ENCODE peak calls at places on chromosomes 11 and 22, in seven cellular contexts. One of them, this sample, is unnamed.

GRCh38 chr22:37862570-37863325 is 13.5 kb downstream of the EIF3L start:
- DNase-seq in stimulated activated CD4-positive, alpha-beta T cell treated with anti-CD3 and anti-CD28 coated beads, Interleukin-2, amount 100 ng/mL, for 48 hours: no peak
- DNase-seq in left cardiac atrium: no peak
- DNase-seq in epithelial cell of esophagus: no peak
- DNase-seq in coronary artery: no peak
- DNase-seq in activated T-cell treated with anti-CD3 and anti-CD28 coated beads for 4 hours: no peak
- DNase-seq in cerebellar nuclear complex: no peak
- DNase-seq in this sample: no peak

GRCh38 chr11:10770626-10771254 is 19.7 kb downstream of the CTR9 start:
- DNase-seq in stimulated activated CD4-positive, alpha-beta T cell treated with anti-CD3 and anti-CD28 coated beads, Interleukin-2, amount 100 ng/mL, for 48 hours: no peak
- DNase-seq in left cardiac atrium: no peak
- DNase-seq in epithelial cell of esophagus: peak
- DNase-seq in coronary artery: no peak
- DNase-seq in activated T-cell treated with anti-CD3 and anti-CD28 coated beads for 4 hours: no peak
- DNase-seq in cerebellar nuclear complex: no peak
- DNase-seq in this sample: no peak

GRCh38 chr11:86891020-86891419 is 64.2 kb downstream of the FZD4 start:
- DNase-seq in stimulated activated CD4-positive, alpha-beta T cell treated with anti-CD3 and anti-CD28 coated beads, Interleukin-2, amount 100 ng/mL, for 48 hours: no peak
- DNase-seq in left cardiac atrium: no peak
- DNase-seq in epithelial cell of esophagus: no peak
- DNase-seq in coronary artery: no peak
- DNase-seq in activated T-cell treated with anti-CD3 and anti-CD28 coated beads for 4 hours: no peak
- DNase-seq in cerebellar nuclear complex: no peak
- DNase-seq in this sample: no peak

GRCh38 chr11:114051558-114051957 is 8.0 kb upstream of the ZBTB16 start:
- DNase-seq in stimulated activated CD4-positive, alpha-beta T cell treated with anti-CD3 and anti-CD28 coated beads, Interleukin-2, amount 100 ng/mL, for 48 hours: no peak
- DNase-seq in left cardiac atrium: no peak
- DNase-seq in epithelial cell of esophagus: no peak
- DNase-seq in coronary artery: no peak
- DNase-seq in activated T-cell treated with anti-CD3 and anti-CD28 coated beads for 4 hours: no peak
- DNase-seq in cerebellar nuclear complex: no peak
- DNase-seq in this sample: no peak

GRCh38 chr11:601573-602245 is 14.0 kb downstream of the IRF7 start:
- DNase-seq in stimulated activated CD4-positive, alpha-beta T cell treated with anti-CD3 and anti-CD28 coated beads, Interleukin-2, amount 100 ng/mL, for 48 hours: no peak
- DNase-seq in left cardiac atrium: no peak
- DNase-seq in epithelial cell of esophagus: no peak
- DNase-seq in coronary artery: no peak
- DNase-seq in activated T-cell treated with anti-CD3 and anti-CD28 coated beads for 4 hours: no peak
- DNase-seq in cerebellar nuclear complex: no peak
- DNase-seq in this sample: no peak

GRCh38 chr11:44811841-44812448 is 85.2 kb downstream of the TSPAN18 start:
- DNase-seq in stimulated activated CD4-positive, alpha-beta T cell treated with anti-CD3 and anti-CD28 coated beads, Interleukin-2, amount 100 ng/mL, for 48 hours: no peak
- DNase-seq in left cardiac atrium: no peak
- DNase-seq in epithelial cell of esophagus: peak
- DNase-seq in coronary artery: no peak
- DNase-seq in activated T-cell treated with anti-CD3 and anti-CD28 coated beads for 4 hours: no peak
- DNase-seq in cerebellar nuclear complex: no peak
- DNase-seq in this sample: no peak

GRCh38 chr11:3950996-3951662 is 95.7 kb downstream of the STIM1 start:
- DNase-seq in stimulated activated CD4-positive, alpha-beta T cell treated with anti-CD3 and anti-CD28 coated beads, Interleukin-2, amount 100 ng/mL, for 48 hours: no peak
- DNase-seq in left cardiac atrium: no peak
- DNase-seq in epithelial cell of esophagus: no peak
- DNase-seq in coronary artery: no peak
- DNase-seq in activated T-cell treated with anti-CD3 and anti-CD28 coated beads for 4 hours: no peak
- DNase-seq in cerebellar nuclear complex: no peak
- DNase-seq in this sample: no peak

GRCh38 chr22:20926243-20926642 is 9.0 kb downstream of the CRKL start:
- DNase-seq in stimulated activated CD4-positive, alpha-beta T cell treated with anti-CD3 and anti-CD28 coated beads, Interleukin-2, amount 100 ng/mL, for 48 hours: no peak
- DNase-seq in left cardiac atrium: no peak
- DNase-seq in epithelial cell of esophagus: no peak
- DNase-seq in coronary artery: no peak
- DNase-seq in activated T-cell treated with anti-CD3 and anti-CD28 coated beads for 4 hours: no peak
- DNase-seq in cerebellar nuclear complex: no peak
- DNase-seq in this sample: no peak

GRCh38 chr11:69969890-69970784 is 108.0 kb upstream of the ANO1 start:
- DNase-seq in stimulated activated CD4-positive, alpha-beta T cell treated with anti-CD3 and anti-CD28 coated beads, Interleukin-2, amount 100 ng/mL, for 48 hours: no peak
- DNase-seq in left cardiac atrium: no peak
- DNase-seq in epithelial cell of esophagus: no peak
- DNase-seq in coronary artery: no peak
- DNase-seq in activated T-cell treated with anti-CD3 and anti-CD28 coated beads for 4 hours: no peak
- DNase-seq in cerebellar nuclear complex: no peak
- DNase-seq in this sample: no peak

GRCh38 chr22:19407649-19408606 is 23.6 kb downstream of the HIRA start:
- DNase-seq in stimulated activated CD4-positive, alpha-beta T cell treated with anti-CD3 and anti-CD28 coated beads, Interleukin-2, amount 100 ng/mL, for 48 hours: no peak
- DNase-seq in left cardiac atrium: peak
- DNase-seq in epithelial cell of esophagus: no peak
- DNase-seq in coronary artery: no peak
- DNase-seq in activated T-cell treated with anti-CD3 and anti-CD28 coated beads for 4 hours: no peak
- DNase-seq in cerebellar nuclear complex: no peak
- DNase-seq in this sample: no peak

GRCh38 chr11:19027829-19028595 is 32.5 kb downstream of the MRGPRX2 start:
- DNase-seq in stimulated activated CD4-positive, alpha-beta T cell treated with anti-CD3 and anti-CD28 coated beads, Interleukin-2, amount 100 ng/mL, for 48 hours: no peak
- DNase-seq in left cardiac atrium: no peak
- DNase-seq in epithelial cell of esophagus: peak
- DNase-seq in coronary artery: no peak
- DNase-seq in activated T-cell treated with anti-CD3 and anti-CD28 coated beads for 4 hours: no peak
- DNase-seq in cerebellar nuclear complex: no peak
- DNase-seq in this sample: no peak

GRCh38 chr11:61004037-61004641 is 32.7 kb downstream of the CD6 start:
- DNase-seq in stimulated activated CD4-positive, alpha-beta T cell treated with anti-CD3 and anti-CD28 coated beads, Interleukin-2, amount 100 ng/mL, for 48 hours: no peak
- DNase-seq in left cardiac atrium: no peak
- DNase-seq in epithelial cell of esophagus: no peak
- DNase-seq in coronary artery: no peak
- DNase-seq in activated T-cell treated with anti-CD3 and anti-CD28 coated beads for 4 hours: no peak
- DNase-seq in cerebellar nuclear complex: no peak
- DNase-seq in this sample: no peak

GRCh38 chr11:134571301-134571700 is 159.3 kb upstream of the B3GAT1 start:
- DNase-seq in stimulated activated CD4-positive, alpha-beta T cell treated with anti-CD3 and anti-CD28 coated beads, Interleukin-2, amount 100 ng/mL, for 48 hours: no peak
- DNase-seq in left cardiac atrium: no peak
- DNase-seq in epithelial cell of esophagus: no peak
- DNase-seq in coronary artery: peak
- DNase-seq in activated T-cell treated with anti-CD3 and anti-CD28 coated beads for 4 hours: no peak
- DNase-seq in cerebellar nuclear complex: no peak
- DNase-seq in this sample: no peak

GRCh38 chr11:38143852-38144251 is 1545.8 kb upstream of the RAG2 start:
- DNase-seq in stimulated activated CD4-positive, alpha-beta T cell treated with anti-CD3 and anti-CD28 coated beads, Interleukin-2, amount 100 ng/mL, for 48 hours: no peak
- DNase-seq in left cardiac atrium: no peak
- DNase-seq in epithelial cell of esophagus: no peak
- DNase-seq in coronary artery: no peak
- DNase-seq in activated T-cell treated with anti-CD3 and anti-CD28 coated beads for 4 hours: no peak
- DNase-seq in cerebellar nuclear complex: no peak
- DNase-seq in this sample: no peak

GRCh38 chr22:43826142-43827093 is 14.3 kb upstream of the EFCAB6 start:
- DNase-seq in stimulated activated CD4-positive, alpha-beta T cell treated with anti-CD3 and anti-CD28 coated beads, Interleukin-2, amount 100 ng/mL, for 48 hours: no peak
- DNase-seq in left cardiac atrium: no peak
- DNase-seq in epithelial cell of esophagus: peak
- DNase-seq in coronary artery: no peak
- DNase-seq in activated T-cell treated with anti-CD3 and anti-CD28 coated beads for 4 hours: no peak
- DNase-seq in cerebellar nuclear complex: no peak
- DNase-seq in this sample: no peak

GRCh38 chr11:2582436-2582931 is 117.3 kb downstream of the KCNQ1OT1 start:
- DNase-seq in stimulated activated CD4-positive, alpha-beta T cell treated with anti-CD3 and anti-CD28 coated beads, Interleukin-2, amount 100 ng/mL, for 48 hours: no peak
- DNase-seq in left cardiac atrium: peak
- DNase-seq in epithelial cell of esophagus: no peak
- DNase-seq in coronary artery: no peak
- DNase-seq in activated T-cell treated with anti-CD3 and anti-CD28 coated beads for 4 hours: no peak
- DNase-seq in cerebellar nuclear complex: no peak
- DNase-seq in this sample: no peak

GRCh38 chr11:78567209-78567608 is 7.5 kb downstream of the NARS2 start:
- DNase-seq in stimulated activated CD4-positive, alpha-beta T cell treated with anti-CD3 and anti-CD28 coated beads, Interleukin-2, amount 100 ng/mL, for 48 hours: no peak
- DNase-seq in left cardiac atrium: no peak
- DNase-seq in epithelial cell of esophagus: peak
- DNase-seq in coronary artery: no peak
- DNase-seq in activated T-cell treated with anti-CD3 and anti-CD28 coated beads for 4 hours: no peak
- DNase-seq in cerebellar nuclear complex: no peak
- DNase-seq in this sample: no peak

GRCh38 chr11:72738199-72739141 is 13.7 kb downstream of the ARAP1 start:
- DNase-seq in stimulated activated CD4-positive, alpha-beta T cell treated with anti-CD3 and anti-CD28 coated beads, Interleukin-2, amount 100 ng/mL, for 48 hours: no peak
- DNase-seq in left cardiac atrium: peak
- DNase-seq in epithelial cell of esophagus: peak
- DNase-seq in coronary artery: no peak
- DNase-seq in activated T-cell treated with anti-CD3 and anti-CD28 coated beads for 4 hours: no peak
- DNase-seq in cerebellar nuclear complex: no peak
- DNase-seq in this sample: no peak

GRCh38 chr22:45314054-45314721 is 4.5 kb downstream of the FAM118A start:
- DNase-seq in stimulated activated CD4-positive, alpha-beta T cell treated with anti-CD3 and anti-CD28 coated beads, Interleukin-2, amount 100 ng/mL, for 48 hours: no peak
- DNase-seq in left cardiac atrium: peak
- DNase-seq in epithelial cell of esophagus: no peak
- DNase-seq in coronary artery: no peak
- DNase-seq in activated T-cell treated with anti-CD3 and anti-CD28 coated beads for 4 hours: no peak
- DNase-seq in cerebellar nuclear complex: no peak
- DNase-seq in this sample: no peak

GRCh38 chr11:86869531-86869930 is 69.2 kb downstream of the PRSS23 start:
- DNase-seq in stimulated activated CD4-positive, alpha-beta T cell treated with anti-CD3 and anti-CD28 coated beads, Interleukin-2, amount 100 ng/mL, for 48 hours: no peak
- DNase-seq in left cardiac atrium: no peak
- DNase-seq in epithelial cell of esophagus: no peak
- DNase-seq in coronary artery: no peak
- DNase-seq in activated T-cell treated with anti-CD3 and anti-CD28 coated beads for 4 hours: no peak
- DNase-seq in cerebellar nuclear complex: no peak
- DNase-seq in this sample: no peak

GRCh38 chr11:45087761-45088160 is 58.7 kb upstream of the PRDM11 start:
- DNase-seq in stimulated activated CD4-positive, alpha-beta T cell treated with anti-CD3 and anti-CD28 coated beads, Interleukin-2, amount 100 ng/mL, for 48 hours: no peak
- DNase-seq in left cardiac atrium: no peak
- DNase-seq in epithelial cell of esophagus: no peak
- DNase-seq in coronary artery: no peak
- DNase-seq in activated T-cell treated with anti-CD3 and anti-CD28 coated beads for 4 hours: no peak
- DNase-seq in cerebellar nuclear complex: no peak
- DNase-seq in this sample: no peak

GRCh38 chr11:77127969-77128691 is at the start of gene MYO7A:
- DNase-seq in stimulated activated CD4-positive, alpha-beta T cell treated with anti-CD3 and anti-CD28 coated beads, Interleukin-2, amount 100 ng/mL, for 48 hours: no peak
- DNase-seq in left cardiac atrium: peak
- DNase-seq in epithelial cell of esophagus: peak
- DNase-seq in coronary artery: peak
- DNase-seq in activated T-cell treated with anti-CD3 and anti-CD28 coated beads for 4 hours: no peak
- DNase-seq in cerebellar nuclear complex: no peak
- DNase-seq in this sample: no peak

This sample was measured in activated CD4-positive, alpha-beta T cell treated with anti-CD3 and anti-CD28 coated beads, Interleukin-2, amount 50 U/mL, for 4 hours.